ENCODE peak calls at places on chromosome 11, in six cellular contexts. N, G, A, D, Y and O are unnamed samples.
A peak's percentile ranks its signal among the peaks of the same experiment; 100 is the strongest.

GRCh38 chr11:42179211-42179610 is 719.8 kb upstream of the LRRC4C start:
- DNase-seq in N (no peak), G (no peak), A (no peak), D (no peak), Y (no peak), O (no peak)

GRCh38 chr11:93100211-93100610 is 97.6 kb downstream of the SLC36A4 start:
- DNase-seq in N (no peak), G (no peak), A (peak; percentile 67), D (no peak), Y (peak; percentile 36), O (no peak)

GRCh38 chr11:102410382-102410784 is 42.2 kb downstream of the TMEM123 start:
- DNase-seq in N (no peak), G (peak; percentile 22), A (peak; percentile 57), D (no peak), Y (peak; percentile 62), O (no peak)

GRCh38 chr11:73400293-73400692 is 24.1 kb downstream of the RELT start:
- DNase-seq in N (no peak), G (no peak), A (no peak), D (no peak), Y (no peak), O (no peak)

GRCh38 chr11:128835741-128836410 is 31.2 kb downstream of the KCNJ1 start:
- DNase-seq in N (no peak), G (no peak), A (no peak), D (no peak), Y (no peak), O (no peak)

GRCh38 chr11:66443602-66444001 is 5.0 kb upstream of the MRPL11 start:
- DNase-seq in N (no peak), G (no peak), A (peak; percentile 60), D (no peak), Y (peak; percentile 92), O (no peak)

GRCh38 chr11:71977743-71978418 is 20.8 kb upstream of the IL18BP start:
- DNase-seq in N (peak; percentile 30), G (peak; percentile 49), A (peak; percentile 24), D (peak; percentile 65), Y (peak; percentile 57), O (no peak)

GRCh38 chr11:125701858-125702621 is 21.4 kb upstream of the ACRV1 start:
- DNase-seq in N (no peak), G (no peak), A (no peak), D (no peak), Y (no peak), O (no peak)

GRCh38 chr11:73528877-73529530 is 68.9 kb downstream of the FAM168A start:
- DNase-seq in N (no peak), G (no peak), A (no peak), D (no peak), Y (no peak), O (no peak)

GRCh38 chr11:72701466-72701865 is 27.2 kb upstream of the PDE2A start:
- DNase-seq in N (no peak), G (no peak), A (no peak), D (no peak), Y (no peak), O (no peak)

GRCh38 chr11:128470081-128470480 is 117.3 kb downstream of the ETS1 start:
- DNase-seq in N (no peak), G (no peak), A (no peak), D (no peak), Y (no peak), O (no peak)

GRCh38 chr11:96426356-96427103 is 36.7 kb downstream of the JRKL start:
- DNase-seq in N (no peak), G (peak; percentile 64), A (peak; percentile 39), D (no peak), Y (peak; percentile 61), O (no peak)

GRCh38 chr11:130849215-130849568 is 67.1 kb downstream of the SNX19 start:
- DNase-seq in N (no peak), G (no peak), A (peak; percentile 92), D (no peak), Y (peak; percentile 73), O (no peak)

GRCh38 chr11:15157181-15157580 is 42.5 kb downstream of the INSC start:
- DNase-seq in N (no peak), G (no peak), A (peak; percentile 92), D (no peak), Y (peak; percentile 93), O (peak; percentile 46)

GRCh38 chr11:119473901-119474681 is 51.1 kb upstream of the THY1 start:
- DNase-seq in N (no peak), G (no peak), A (no peak), D (no peak), Y (no peak), O (no peak)

GRCh38 chr11:121763526-121763925 is 310.8 kb upstream of the SORL1-AS1 start:
- DNase-seq in N (peak; percentile 19), G (no peak), A (no peak), D (no peak), Y (no peak), O (no peak)

GRCh38 chr11:46456269-46456668 is 64.7 kb upstream of the CHRM4 start:
- DNase-seq in N (no peak), G (no peak), A (no peak), D (no peak), Y (no peak), O (no peak)

GRCh38 chr11:130826572-130826971 is 89.7 kb downstream of the SNX19 start:
- DNase-seq in N (no peak), G (no peak), A (no peak), D (no peak), Y (no peak), O (no peak)

GRCh38 chr11:68314886-68315580 is 2.6 kb downstream of the LRP5 start:
- DNase-seq in N (no peak), G (peak; percentile 57), A (peak; percentile 73), D (peak; percentile 82), Y (peak; percentile 59), O (no peak)

GRCh38 chr11:72639475-72640375 is 34.5 kb downstream of the PDE2A start:
- DNase-seq in N (no peak), G (no peak), A (no peak), D (no peak), Y (no peak), O (no peak)

DNA sequence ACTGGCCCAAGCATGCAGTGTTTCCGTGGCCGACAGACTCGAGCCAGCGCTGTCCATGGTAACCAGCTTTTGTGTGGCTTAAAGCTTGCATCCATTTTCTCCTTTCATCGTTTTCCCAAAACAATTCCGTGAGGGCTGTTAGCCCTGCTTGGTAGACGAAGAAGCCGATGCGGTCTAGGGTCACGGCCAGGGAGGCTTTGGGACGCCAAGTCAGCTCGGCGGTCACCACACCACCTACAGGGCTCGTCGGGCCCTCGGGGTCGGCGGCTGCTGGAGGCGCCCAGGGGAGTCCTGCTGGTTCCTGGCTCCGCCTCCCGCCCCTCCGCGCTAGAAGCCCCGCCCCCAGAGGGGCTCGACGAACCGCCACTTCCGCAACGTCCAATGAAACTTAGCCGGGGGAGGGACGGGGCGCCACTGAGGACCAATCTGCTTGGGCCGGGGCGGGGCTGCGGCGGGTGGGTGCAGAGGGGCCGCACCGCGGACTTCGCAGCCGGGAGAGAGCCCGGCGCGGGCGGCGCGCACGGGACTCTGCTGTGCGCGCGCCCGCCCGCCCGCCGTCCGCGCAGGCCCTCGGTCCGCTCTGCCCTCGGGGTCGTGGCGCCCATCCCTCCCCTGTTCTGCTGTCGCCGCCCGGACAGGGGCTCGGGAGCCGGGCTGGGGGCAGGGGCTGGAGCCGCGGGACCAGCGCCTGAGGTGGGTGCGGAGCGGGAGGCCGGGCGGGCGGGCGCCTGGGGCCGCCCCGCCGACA is at the start of gene TIGD3:
- DNase-seq in N (peak; percentile 75), G (peak; percentile 99), A (peak; percentile 91), D (peak; percentile 99), Y (peak; percentile 91), O (peak; percentile 63)
- TF ChIP-seq CTCF in N (peak; percentile 1), G (peak; percentile 13), A (no peak), D (no peak), Y (no peak), O (no peak)

GRCh38 chr11:79173615-79174014 is 267.2 kb downstream of the TENM4 start:
- DNase-seq in N (no peak), G (no peak), A (peak; percentile 84), D (no peak), Y (peak; percentile 77), O (no peak)
- H3K9ac ChIP-seq in N (no peak overlapping the region), G (no peak overlapping the region), A (no peak overlapping the region), D (no peak overlapping the region), Y (no peak overlapping the region), O (no peak overlapping the region)

GRCh38 chr11:1772270-1773130 is 8.8 kb upstream of the CTSD start:
- DNase-seq in N (no peak), G (no peak), A (peak; percentile 94), D (peak; percentile 63), Y (peak; percentile 91), O (peak; percentile 73)

GRCh38 chr11:1770061-1770460 is 6.3 kb upstream of the CTSD start:
- DNase-seq in N (no peak), G (no peak), A (no peak), D (no peak), Y (no peak), O (no peak)

GRCh38 chr11:1770528-1770927 is 6.8 kb upstream of the CTSD start:
- DNase-seq in N (no peak), G (no peak), A (no peak), D (no peak), Y (no peak), O (no peak)

GRCh38 chr11:1771700-1772099 is 8.0 kb upstream of the CTSD start:
- DNase-seq in N (no peak), G (no peak), A (peak; percentile 52), D (no peak), Y (peak; percentile 62), O (no peak)

DNA sequence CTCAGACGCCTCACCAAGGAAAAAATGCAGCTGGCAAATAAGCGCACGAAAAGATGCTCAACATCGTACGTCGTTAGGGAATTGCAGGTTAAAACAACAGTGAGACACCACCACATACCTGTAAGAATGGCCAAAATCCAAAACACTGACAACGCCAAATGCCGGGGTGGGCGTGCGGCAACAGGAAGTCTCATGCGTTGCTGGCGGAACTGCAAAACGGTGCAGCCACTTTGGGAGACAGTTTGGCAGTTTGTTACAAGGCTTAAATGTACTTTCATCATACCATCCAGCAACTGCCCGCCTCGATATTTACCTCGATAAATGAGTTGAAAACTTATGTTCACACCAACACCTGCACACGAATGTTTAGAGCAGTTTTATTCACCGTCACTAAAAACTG is 7.5 kb upstream of the CTSD start:
- DNase-seq in N (no peak), G (no peak), A (no peak), D (no peak), Y (no peak), O (no peak)
- H3K4me1 ChIP-seq in N (peaks cover 9% of the 10 kb centered on the region), G (peaks cover 12% of the 10 kb centered on the region), A (peaks cover 16% of the 10 kb centered on the region), D (no peaks in the 10 kb centered on the region), Y (peaks cover 14% of the 10 kb centered on the region), O (peaks cover 31% of the 10 kb centered on the region)

GRCh38 chr11:20243974-20244373 is 83.7 kb upstream of the DBX1 start:
- DNase-seq in N (no peak), G (no peak), A (no peak), D (no peak), Y (no peak), O (no peak)
- TF ChIP-seq CTCF in N (peak; percentile 23), G (peak; percentile 50), A (no peak), D (no peak), Y (no peak), O (no peak)

GRCh38 chr11:64141081-64141783 is 24.7 kb downstream of the MACROD1 start:
- DNase-seq in N (no peak), G (peak; percentile 71), A (no peak), D (no peak), Y (no peak), O (no peak)
- H3K9ac ChIP-seq in N (no peak overlapping the region), G (no peak overlapping the region), A (no peak overlapping the region), D (no peak overlapping the region), Y (no peak overlapping the region), O (no peak overlapping the region)